ENCODE peak calls at places on chromosomes 16 and 17, in nine cellular contexts. X, B, T, U, E, P, D, W and Q are unnamed samples.

GRCh38 chr17:80259642-80260535 is 763 bp upstream of the RNF213 start:
- DNase-seq in T (no peak), E (peak; percentile 81), W (no peak), X (peak; percentile 69), U (peak; percentile 68), P (peak; percentile 75), B (peak; percentile 43), D (peak; percentile 6), Q (peak; percentile 72)

GRCh38 chr17:29179232-29180036 is 764 bp downstream of the MYO18A start:
- DNase-seq in P (peak; percentile 79), X (peak; percentile 57), D (no peak), T (no peak), E (no peak), U (no peak), W (no peak), B (no peak), Q (peak; percentile 91)

GRCh38 chr16:88974641-88975215 is 2.3 kb downstream of the CBFA2T3 start:
- DNase-seq in B (no peak), T (no peak), E (no peak), P (no peak), W (no peak), X (no peak), D (no peak), U (no peak), Q (no peak)

GRCh38 chr16:4882261-4882632 is 35.0 kb downstream of the UBN1 start:
- DNase-seq in B (peak; percentile 23), X (no peak), E (peak; percentile 76), W (no peak), T (no peak), D (no peak), U (no peak), P (no peak), Q (no peak)

GRCh38 chr16:10868562-10869469 is 8.2 kb upstream of the CIITA start:
- DNase-seq in B (no peak), E (no peak), P (no peak), U (no peak), X (no peak), T (no peak), D (no peak), W (no peak), Q (no peak)

GRCh38 chr16:48462146-48462740 is 77.0 kb upstream of the SIAH1 start:
- DNase-seq in B (no peak), W (no peak), T (no peak), P (no peak), E (peak; percentile 22), U (peak; percentile 61), D (no peak), X (no peak), Q (no peak)

GRCh38 chr16:89864421-89864820 is 9.0 kb upstream of the TCF25 start:
- DNase-seq in D (no peak), P (no peak), T (no peak), X (no peak), W (no peak), U (peak; percentile 50), B (no peak), E (no peak), Q (no peak)

GRCh38 chr16:54334208-54334607 is 47.6 kb upstream of the IRX3 start:
- DNase-seq in U (peak; percentile 8), T (no peak), B (no peak), X (no peak), D (no peak), E (no peak), P (no peak), W (no peak), Q (no peak)

GRCh38 chr17:18217412-18218015 is 7.9 kb upstream of the LLGL1 start:
- DNase-seq in B (peak; percentile 62), D (peak; percentile 26), X (peak; percentile 78), U (peak; percentile 37), P (peak; percentile 81), E (peak; percentile 75), T (peak; percentile 84), W (no peak), Q (no peak)